ENCODE peak calls at places on chromosomes 2 and 18, in six cellular contexts. One of them, this sample, is unnamed.
A peak's percentile ranks its signal among the peaks of the same experiment; 100 is the strongest.

GRCh38 chr2:136052374-136053362 is 65.3 kb downstream of the CXCR4 start:
- DNase-seq in K562: no peak
- DNase-seq in GM23248: no peak
- DNase-seq in mammary epithelial cell: no peak
- DNase-seq in H9: no peak
- DNase-seq in fibroblast of lung: no peak
- DNase-seq in this sample: no peak

GRCh38 chr2:694174-694573 is 17.0 kb upstream of the TMEM18 start:
- DNase-seq in GM23248: no peak
- DNase-seq in H9: no peak
- DNase-seq in K562: no peak
- DNase-seq in fibroblast of lung: no peak
- DNase-seq in mammary epithelial cell: no peak
- DNase-seq in this sample: peak; percentile 6

GRCh38 chr18:24111936-24112335 is 26.9 kb upstream of the CABYR start:
- DNase-seq in fibroblast of lung: no peak
- DNase-seq in H9: no peak
- DNase-seq in K562: no peak
- DNase-seq in GM23248: no peak
- DNase-seq in mammary epithelial cell: no peak
- DNase-seq in this sample: no peak

GRCh38 chr2:10889741-10890215 is 22.0 kb upstream of the KCNF1 start:
- DNase-seq in mammary epithelial cell: peak; percentile 51
- DNase-seq in fibroblast of lung: no peak
- DNase-seq in H9: no peak
- DNase-seq in K562: no peak
- DNase-seq in GM23248: peak; percentile 44
- DNase-seq in this sample: peak; percentile 33

GRCh38 chr18:9126337-9126736 is 10.2 kb upstream of the ANKRD12 start:
- DNase-seq in mammary epithelial cell: no peak
- DNase-seq in H9: no peak
- DNase-seq in fibroblast of lung: no peak
- DNase-seq in GM23248: no peak
- DNase-seq in K562: no peak
- DNase-seq in this sample: no peak

GRCh38 chr2:157486596-157487270 is 42.8 kb upstream of the CYTIP start:
- DNase-seq in fibroblast of lung: peak; percentile 36
- DNase-seq in H9: no peak
- DNase-seq in mammary epithelial cell: peak; percentile 7
- DNase-seq in GM23248: peak; percentile 46
- DNase-seq in K562: no peak
- DNase-seq in this sample: no peak

GRCh38 chr2:127604986-127605385 is 41.0 kb upstream of the GPR17 start:
- DNase-seq in K562: no peak
- DNase-seq in mammary epithelial cell: no peak
- DNase-seq in H9: no peak
- DNase-seq in GM23248: no peak
- DNase-seq in fibroblast of lung: no peak
- DNase-seq in this sample: no peak

GRCh38 chr2:7012141-7012809 is 95.1 kb downstream of the RNF144A start:
- DNase-seq in H9: no peak
- DNase-seq in fibroblast of lung: peak; percentile 77
- DNase-seq in K562: no peak
- DNase-seq in mammary epithelial cell: no peak
- DNase-seq in GM23248: peak; percentile 95
- DNase-seq in this sample: no peak

GRCh38 chr2:190791347-190791982 is 89.2 kb upstream of the GLS start:
- DNase-seq in mammary epithelial cell: peak; percentile 71
- DNase-seq in K562: no peak
- DNase-seq in H9: no peak
- DNase-seq in fibroblast of lung: peak; percentile 91
- DNase-seq in GM23248: peak; percentile 83
- DNase-seq in this sample: peak; percentile 22

GRCh38 chr2:174952607-174953006 is 52.6 kb downstream of the CHN1 start:
- DNase-seq in K562: no peak
- DNase-seq in fibroblast of lung: peak; percentile 61
- DNase-seq in H9: no peak
- DNase-seq in GM23248: no peak
- DNase-seq in mammary epithelial cell: no peak
- DNase-seq in this sample: no peak

GRCh38 chr2:173184031-173185004 is 108.7 kb downstream of the MAP3K20 start:
- DNase-seq in mammary epithelial cell: peak; percentile 97
- DNase-seq in K562: no peak
- DNase-seq in GM23248: peak; percentile 99
- DNase-seq in fibroblast of lung: peak; percentile 100
- DNase-seq in H9: peak; percentile 59
- DNase-seq in this sample: peak; percentile 91

GRCh38 chr18:35158728-35159443 is 81.9 kb upstream of the ZNF397 start:
- DNase-seq in fibroblast of lung: no peak
- DNase-seq in mammary epithelial cell: no peak
- DNase-seq in H9: no peak
- DNase-seq in GM23248: no peak
- DNase-seq in K562: no peak
- DNase-seq in this sample: no peak

GRCh38 chr18:35163736-35164532 is 76.9 kb upstream of the ZNF397 start:
- DNase-seq in fibroblast of lung: no peak
- DNase-seq in H9: no peak
- DNase-seq in GM23248: no peak
- DNase-seq in K562: no peak
- DNase-seq in mammary epithelial cell: no peak
- DNase-seq in this sample: no peak

GRCh38 chr18:35161934-35162333 is 78.9 kb upstream of the ZNF397 start:
- DNase-seq in mammary epithelial cell: no peak
- DNase-seq in H9: no peak
- DNase-seq in fibroblast of lung: no peak
- DNase-seq in GM23248: no peak
- DNase-seq in K562: no peak
- DNase-seq in this sample: no peak

GRCh38 chr18:35162995-35163394 is 77.8 kb upstream of the ZNF397 start:
- DNase-seq in H9: no peak
- DNase-seq in GM23248: no peak
- DNase-seq in mammary epithelial cell: no peak
- DNase-seq in fibroblast of lung: no peak
- DNase-seq in K562: no peak
- DNase-seq in this sample: no peak

GRCh38 chr18:35159782-35160181 is 81.1 kb upstream of the ZNF397 start:
- DNase-seq in GM23248: peak; percentile 20
- DNase-seq in fibroblast of lung: no peak
- DNase-seq in H9: no peak
- DNase-seq in mammary epithelial cell: no peak
- DNase-seq in K562: no peak
- DNase-seq in this sample: no peak
- H2AFZ ChIP-seq in GM23248: no peak overlapping the region
- H2AFZ ChIP-seq in fibroblast of lung: no peak overlapping the region
- H2AFZ ChIP-seq in H9: no peak overlapping the region
- H2AFZ ChIP-seq in mammary epithelial cell: no peak overlapping the region
- H2AFZ ChIP-seq in K562: no peak overlapping the region
- H2AFZ ChIP-seq in this sample: no peak overlapping the region

GRCh38 chr2:211620986-211621385 is 917.6 kb downstream of the ERBB4 start:
- DNase-seq in GM23248: no peak
- DNase-seq in K562: no peak
- DNase-seq in H9: no peak
- DNase-seq in fibroblast of lung: no peak
- DNase-seq in mammary epithelial cell: no peak
- DNase-seq in this sample: no peak

GRCh38 chr2:211617803-211618202 is 920.8 kb downstream of the ERBB4 start:
- DNase-seq in mammary epithelial cell: no peak
- DNase-seq in H9: no peak
- DNase-seq in fibroblast of lung: no peak
- DNase-seq in GM23248: no peak
- DNase-seq in K562: no peak
- DNase-seq in this sample: no peak

GRCh38 chr2:211623096-211623495 is 915.5 kb downstream of the ERBB4 start:
- DNase-seq in K562: no peak
- DNase-seq in H9: no peak
- DNase-seq in GM23248: no peak
- DNase-seq in fibroblast of lung: no peak
- DNase-seq in mammary epithelial cell: no peak
- DNase-seq in this sample: no peak
- H2AFZ ChIP-seq in K562: no peak overlapping the region
- H2AFZ ChIP-seq in H9: no peak overlapping the region
- H2AFZ ChIP-seq in GM23248: no peak overlapping the region
- H2AFZ ChIP-seq in fibroblast of lung: no peak overlapping the region
- H2AFZ ChIP-seq in mammary epithelial cell: no peak overlapping the region
- H2AFZ ChIP-seq in this sample: no peak overlapping the region

GRCh38 chr2:206084870-206085741 is 868 bp downstream of the INO80D start:
- DNase-seq in GM23248: peak; percentile 58
- DNase-seq in mammary epithelial cell: peak; percentile 24
- DNase-seq in K562: peak; percentile 55
- DNase-seq in H9: peak; percentile 37
- DNase-seq in fibroblast of lung: peak; percentile 22
- DNase-seq in this sample: peak; percentile 32

GRCh38 chr2:206084468-206084869 is 1.5 kb downstream of the INO80D start:
- DNase-seq in K562: peak; percentile 46
- DNase-seq in mammary epithelial cell: peak; percentile 82
- DNase-seq in fibroblast of lung: peak; percentile 83
- DNase-seq in GM23248: peak; percentile 83
- DNase-seq in H9: peak; percentile 88
- DNase-seq in this sample: no peak

GRCh38 chr2:206088248-206088647 is 2.3 kb upstream of the INO80D start:
- DNase-seq in fibroblast of lung: no peak
- DNase-seq in GM23248: no peak
- DNase-seq in mammary epithelial cell: no peak
- DNase-seq in K562: no peak
- DNase-seq in H9: no peak
- DNase-seq in this sample: no peak

GRCh38 chr2:206085742-206086445 is at the start of gene INO80D:
- DNase-seq in H9: peak; percentile 73
- DNase-seq in mammary epithelial cell: peak; percentile 81
- DNase-seq in K562: peak; percentile 62
- DNase-seq in GM23248: peak; percentile 91
- DNase-seq in fibroblast of lung: peak; percentile 83
- DNase-seq in this sample: peak; percentile 63

GRCh38 chr2:206086683-206087350 is 843 bp upstream of the INO80D start:
- DNase-seq in mammary epithelial cell: no peak
- DNase-seq in GM23248: peak; percentile 35
- DNase-seq in H9: no peak
- DNase-seq in fibroblast of lung: peak; percentile 7
- DNase-seq in K562: no peak
- DNase-seq in this sample: no peak
- H2AFZ ChIP-seq in mammary epithelial cell: peak overlapping the region; percentile 59
- H2AFZ ChIP-seq in GM23248: peak overlapping the region; percentile 92
- H2AFZ ChIP-seq in H9: no peak overlapping the region
- H2AFZ ChIP-seq in fibroblast of lung: no peak overlapping the region
- H2AFZ ChIP-seq in K562: peak overlapping the region; percentile 92
- H2AFZ ChIP-seq in this sample: peak overlapping the region; percentile 86

GRCh38 chr2:57711991-57712390 is 334.6 kb upstream of the VRK2 start:
- DNase-seq in mammary epithelial cell: no peak
- DNase-seq in K562: no peak
- DNase-seq in fibroblast of lung: no peak
- DNase-seq in GM23248: no peak
- DNase-seq in H9: no peak
- DNase-seq in this sample: no peak
- H2AFZ ChIP-seq in mammary epithelial cell: no peak overlapping the region
- H2AFZ ChIP-seq in K562: no peak overlapping the region
- H2AFZ ChIP-seq in fibroblast of lung: no peak overlapping the region
- H2AFZ ChIP-seq in GM23248: no peak overlapping the region
- H2AFZ ChIP-seq in H9: no peak overlapping the region
- H2AFZ ChIP-seq in this sample: no peak overlapping the region

GRCh38 chr2:133636287-133636686 is 68.0 kb upstream of the NCKAP5 start:
- DNase-seq in GM23248: no peak
- DNase-seq in H9: no peak
- DNase-seq in K562: no peak
- DNase-seq in mammary epithelial cell: no peak
- DNase-seq in fibroblast of lung: no peak
- DNase-seq in this sample: no peak
- H2AFZ ChIP-seq in GM23248: no peak overlapping the region
- H2AFZ ChIP-seq in H9: no peak overlapping the region
- H2AFZ ChIP-seq in K562: no peak overlapping the region
- H2AFZ ChIP-seq in mammary epithelial cell: no peak overlapping the region
- H2AFZ ChIP-seq in fibroblast of lung: no peak overlapping the region
- H2AFZ ChIP-seq in this sample: no peak overlapping the region

GRCh38 chr18:77043541-77044280 is 88.9 kb downstream of the MBP start:
- DNase-seq in GM23248: no peak
- DNase-seq in fibroblast of lung: no peak
- DNase-seq in K562: no peak
- DNase-seq in mammary epithelial cell: no peak
- DNase-seq in H9: no peak
- DNase-seq in this sample: no peak
- H2AFZ ChIP-seq in GM23248: no peak overlapping the region
- H2AFZ ChIP-seq in fibroblast of lung: no peak overlapping the region
- H2AFZ ChIP-seq in K562: no peak overlapping the region
- H2AFZ ChIP-seq in mammary epithelial cell: no peak overlapping the region
- H2AFZ ChIP-seq in H9: no peak overlapping the region
- H2AFZ ChIP-seq in this sample: no peak overlapping the region

GRCh38 chr18:22168360-22168921 is 948 bp upstream of the GATA6 start:
- DNase-seq in GM23248: no peak
- DNase-seq in H9: peak; percentile 52
- DNase-seq in fibroblast of lung: no peak
- DNase-seq in mammary epithelial cell: no peak
- DNase-seq in K562: peak; percentile 62
- DNase-seq in this sample: peak; percentile 54

GRCh38 chr18:22170421-22171262 is 1.3 kb downstream of the GATA6 start:
- DNase-seq in fibroblast of lung: peak; percentile 78
- DNase-seq in K562: no peak
- DNase-seq in H9: peak; percentile 47
- DNase-seq in mammary epithelial cell: peak; percentile 70
- DNase-seq in GM23248: peak; percentile 91
- DNase-seq in this sample: peak; percentile 52

GRCh38 chr18:22167471-22168151 is 1.8 kb upstream of the GATA6 start:
- DNase-seq in mammary epithelial cell: no peak
- DNase-seq in H9: peak; percentile 65
- DNase-seq in GM23248: peak; percentile 46
- DNase-seq in K562: no peak
- DNase-seq in fibroblast of lung: peak; percentile 51
- DNase-seq in this sample: no peak

GRCh38 chr18:22169889-22170420 is 566 bp downstream of the GATA6 start:
- DNase-seq in mammary epithelial cell: no peak
- DNase-seq in fibroblast of lung: no peak
- DNase-seq in H9: no peak
- DNase-seq in K562: peak; percentile 35
- DNase-seq in GM23248: peak; percentile 77
- DNase-seq in this sample: no peak

DNA sequence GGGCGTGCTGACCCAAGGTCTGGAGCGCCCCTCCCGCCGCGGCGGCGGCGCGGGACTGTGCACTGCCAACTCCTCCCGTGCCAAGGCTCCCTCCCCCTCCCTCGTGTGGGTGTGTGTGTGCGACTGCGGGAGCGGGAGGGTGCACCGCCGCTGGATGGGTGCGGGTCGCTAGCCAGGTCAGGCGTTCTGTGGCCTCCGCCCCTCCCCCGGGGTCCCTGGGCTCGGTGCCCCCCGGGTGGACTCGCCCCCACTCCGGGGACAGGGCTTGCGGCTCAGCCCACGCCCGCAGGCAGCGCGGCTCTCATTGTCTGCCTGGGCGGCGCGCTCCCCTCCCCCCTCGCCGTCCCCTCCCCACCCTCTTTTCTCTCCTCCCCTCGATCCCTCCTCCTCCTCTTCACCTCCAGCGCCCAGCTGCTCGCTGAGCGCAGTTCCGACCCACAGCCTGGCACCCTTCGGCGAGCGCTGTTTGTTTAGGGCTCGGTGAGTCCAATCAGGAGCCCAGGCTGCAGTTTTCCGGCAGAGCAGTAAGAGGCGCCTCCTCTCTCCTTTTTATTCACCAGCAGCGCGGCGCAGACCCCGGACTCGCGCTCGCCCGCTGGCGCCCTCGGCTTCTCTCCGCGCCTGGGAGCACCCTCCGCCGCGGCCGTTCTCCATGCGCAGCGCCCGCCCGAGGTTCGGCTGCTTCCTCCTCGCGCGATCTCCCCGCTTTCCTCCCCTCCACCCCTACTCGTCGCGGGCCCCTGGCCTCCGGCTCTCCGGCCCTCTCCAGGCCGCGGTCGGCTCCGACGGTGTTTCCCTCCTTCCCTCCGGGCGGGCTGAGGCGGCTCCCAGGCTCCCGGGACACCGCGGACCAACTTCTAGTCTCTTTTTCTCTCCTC is at the start of gene GATA6:
- DNase-seq in mammary epithelial cell: peak; percentile 85
- DNase-seq in fibroblast of lung: peak; percentile 94
- DNase-seq in K562: peak; percentile 73
- DNase-seq in GM23248: peak; percentile 95
- DNase-seq in H9: peak; percentile 90
- DNase-seq in this sample: peak; percentile 84
- H2AFZ ChIP-seq in mammary epithelial cell: peak within 1 kb of the TSS; percentile 93
- H2AFZ ChIP-seq in fibroblast of lung: peak within 1 kb of the TSS; percentile 70
- H2AFZ ChIP-seq in K562: peak within 1 kb of the TSS; percentile 91
- H2AFZ ChIP-seq in GM23248: peak within 1 kb of the TSS; percentile 66
- H2AFZ ChIP-seq in H9: no peak within 1 kb of the TSS
- H2AFZ ChIP-seq in this sample: peak within 1 kb of the TSS; percentile 90